ENCODE peak calls at places on chromosomes 5 and 9, in four cellular contexts. S is cardiac muscle cell, L is adrenal gland, N is kidney epithelial cell. E is an unnamed sample.

GRCh38 chr5:75681125-75681830 is 36.0 kb downstream of the POC5 start:
- DNase-seq in L (no peak), S (peak), N (no peak), E (no peak)

GRCh38 chr5:77620404-77620803 is 18.1 kb downstream of the OTP start:
- DNase-seq in L (no peak), N (no peak), S (no peak), E (no peak)

GRCh38 chr5:138469540-138470321 is 4.5 kb downstream of the EGR1 start:
- DNase-seq in N (no peak), L (peak), S (peak), E (no peak)

GRCh38 chr5:138573949-138574670 is 1.1 kb downstream of the HSPA9 start:
- DNase-seq in N (no peak), L (no peak), S (no peak), E (no peak)

GRCh38 chr5:53179681-53180080 is 70.1 kb upstream of the MOCS2 start:
- DNase-seq in L (no peak), N (no peak), S (no peak), E (no peak)

GRCh38 chr5:73215891-73216610 is 43.1 kb downstream of the TMEM174 start:
- DNase-seq in S (peak), N (no peak), L (peak), E (peak)

GRCh38 chr9:121822093-121823085 is 171.0 kb downstream of the DAB2IP start:
- DNase-seq in N (no peak), L (no peak), S (no peak), E (no peak)

GRCh38 chr5:77873239-77873638 is 97.1 kb upstream of the TBCA start:
- DNase-seq in N (no peak), L (no peak), S (no peak), E (no peak)

GRCh38 chr5:79200573-79201183 is 35.3 kb upstream of the JMY start:
- DNase-seq in S (peak), N (no peak), L (no peak), E (no peak)

GRCh38 chr5:111134080-111134479 is 41.9 kb downstream of the WDR36 start:
- DNase-seq in N (no peak), L (peak), S (peak), E (no peak)

GRCh38 chr9:123927625-123928308 is 2.2 kb downstream of the DENND1A start:
- DNase-seq in S (peak), L (no peak), N (no peak), E (no peak)

GRCh38 chr5:127353761-127354160 is 63.2 kb downstream of the MEGF10 start:
- DNase-seq in N (no peak), S (no peak), L (no peak), E (no peak)

GRCh38 chr5:92868442-92868841 is 712.6 kb downstream of the NR2F1-AS1 start:
- DNase-seq in L (no peak), N (no peak), S (no peak), E (no peak)

GRCh38 chr5:127976991-127977717 is 106.4 kb upstream of the SLC12A2 start:
- DNase-seq in N (no peak), L (no peak), S (no peak), E (no peak)

GRCh38 chr9:97847474-97848236 is 5.4 kb upstream of the FOXE1 start:
- DNase-seq in L (no peak), N (no peak), S (no peak), E (no peak)

GRCh38 chr9:86684148-86684547 is 263.2 kb downstream of the GAS1 start:
- DNase-seq in N (no peak), L (no peak), S (no peak), E (no peak)

DNA sequence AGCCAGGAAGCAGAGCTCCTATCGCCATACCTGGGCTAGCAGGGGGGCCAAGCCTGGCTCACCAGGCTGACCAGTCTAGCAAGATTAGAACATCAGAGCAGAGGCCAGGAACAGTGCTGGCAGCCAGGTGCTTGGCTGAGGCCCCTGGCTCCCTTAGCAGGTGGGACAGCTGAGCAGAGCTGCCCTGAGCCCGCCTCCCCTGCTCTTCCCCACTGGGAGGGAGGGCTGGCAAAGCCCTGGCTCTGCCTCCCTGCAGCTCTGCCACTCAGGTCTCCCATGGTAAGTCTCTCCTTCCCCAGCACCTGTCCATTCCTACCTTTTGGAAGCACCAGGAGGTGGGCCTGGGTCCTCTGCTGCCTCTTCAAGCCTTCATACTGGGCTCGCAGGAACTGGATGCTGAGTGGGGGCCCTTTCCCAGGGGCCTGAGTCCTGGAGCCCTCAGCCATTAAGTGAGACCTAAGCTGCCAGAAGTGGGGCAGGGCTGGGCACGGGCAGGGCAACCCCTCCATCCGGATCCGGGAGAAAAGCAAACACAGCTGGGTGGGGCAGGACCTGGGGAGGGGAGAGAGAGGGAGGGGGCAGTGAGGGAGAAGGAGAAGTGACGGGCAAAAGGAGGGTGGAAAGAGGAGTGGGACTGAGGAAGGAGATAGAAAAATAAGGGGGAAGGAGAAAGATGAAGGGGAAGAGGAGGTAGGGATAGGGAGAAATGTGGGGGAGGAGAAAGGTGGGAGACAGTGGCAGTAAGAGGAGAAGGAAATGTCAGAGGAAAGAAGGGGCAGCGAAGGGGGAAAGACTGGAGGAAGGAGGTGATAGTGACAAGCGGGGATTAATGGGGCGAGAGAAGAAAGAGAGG is 662 bp downstream of the C9orf152 start:
- DNase-seq in S (no peak), L (no peak), N (no peak), E (no peak)
- H3K4me3 ChIP-seq in S (no peak), L (no peak), N (no peak), E (no peak)

DNA sequence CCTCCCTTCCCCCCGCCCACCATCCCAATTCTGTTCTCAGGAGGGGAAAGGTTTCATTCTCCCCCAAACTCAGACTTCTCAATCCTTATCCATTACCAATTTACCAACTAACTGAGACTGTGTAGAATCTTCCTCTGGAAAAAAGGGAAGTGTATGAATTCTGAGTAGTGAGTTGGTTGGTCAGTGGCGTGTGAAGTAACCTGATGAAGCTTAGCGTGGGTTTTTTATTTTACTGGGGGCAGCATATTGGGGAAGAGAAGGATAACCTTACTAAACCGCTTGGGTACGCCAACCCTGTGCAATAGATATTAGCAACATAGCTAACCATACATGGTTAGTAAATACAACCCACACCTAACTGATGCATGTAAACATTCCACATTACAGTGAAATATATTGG is 1.1 kb upstream of the DNAJC21 start:
- DNase-seq in L (no peak), N (no peak), S (no peak), E (no peak)
- H3K4me3 ChIP-seq in L (no peak), N (no peak), S (no peak), E (no peak)

DNA sequence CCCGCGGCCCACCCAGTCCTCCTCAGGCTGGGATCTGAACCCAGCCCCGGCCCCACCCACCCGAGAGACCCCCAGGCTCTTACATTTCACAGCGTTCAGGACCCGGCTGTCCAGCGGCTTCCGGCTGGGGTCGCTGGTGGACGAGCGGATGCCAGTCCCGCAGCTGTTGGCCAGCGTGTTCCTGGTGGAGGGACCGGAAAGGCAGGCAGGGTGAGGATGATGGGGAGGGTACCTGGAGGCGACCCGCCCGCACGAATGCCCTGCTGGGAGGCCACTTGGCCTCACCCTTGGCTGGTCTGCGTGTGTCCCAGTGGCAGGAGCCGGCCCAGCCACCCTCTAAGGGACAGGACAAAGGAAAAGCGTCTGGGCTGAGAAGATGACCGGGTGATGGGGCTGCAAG is 51.9 kb upstream of the UBAC1 start:
- DNase-seq in N (no peak), S (no peak), L (peak), E (peak)
- H3K4me3 ChIP-seq in N (no peak), S (no peak), L (no peak), E (no peak)

GRCh38 chr5:168575391-168576372 is 3.5 kb downstream of the PANK3 start:
- DNase-seq in N (no peak), S (no peak), L (no peak), E (no peak)
- H3K4me3 ChIP-seq in N (no peak), S (no peak), L (no peak), E (no peak)

DNA sequence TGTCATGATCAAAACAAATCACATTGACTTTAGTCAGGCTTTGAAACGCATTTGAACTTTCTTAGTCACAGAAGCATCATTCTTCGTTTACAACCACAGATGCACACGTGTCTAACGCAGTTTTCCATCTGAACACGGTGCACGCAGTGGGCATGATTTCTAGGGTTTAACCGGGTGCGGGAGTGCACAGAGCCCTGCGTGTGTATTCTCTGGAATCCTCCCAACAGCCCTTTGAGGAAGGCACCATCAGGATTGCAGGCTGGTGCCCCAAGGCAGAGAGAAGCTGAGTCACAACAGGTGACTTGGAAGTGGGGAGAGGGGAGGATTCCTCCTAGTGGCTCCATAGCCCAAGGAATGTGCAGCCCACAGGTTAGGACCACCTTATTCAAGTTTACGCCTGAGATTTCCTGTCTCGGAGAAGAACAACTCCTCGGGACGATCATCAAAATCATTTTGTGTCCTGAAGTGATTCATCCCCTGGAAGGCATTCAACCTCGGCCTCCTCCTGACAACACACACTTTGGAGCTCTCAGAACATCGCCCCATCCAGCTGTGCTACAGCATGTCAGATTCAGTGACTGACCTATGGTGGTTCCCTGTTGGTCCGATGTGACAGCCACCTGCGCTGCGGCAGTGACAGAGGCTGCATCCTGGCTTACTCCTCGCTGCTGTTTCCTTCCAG is 13.1 kb downstream of the ROPN1L start:
- DNase-seq in S (peak), L (no peak), N (no peak), E (no peak)
- H3K4me3 ChIP-seq in S (no peak), L (no peak), N (no peak), E (no peak)

GRCh38 chr9:125749287-125749935 is 2.2 kb downstream of the PBX3 start:
- DNase-seq in L (no peak), S (no peak), N (no peak), E (no peak)

GRCh38 chr9:125747053-125747764 is at the start of gene PBX3:
- DNase-seq in L (peak), N (no peak), S (peak), E (peak)

GRCh38 chr9:125749951-125750655 is 2.9 kb downstream of the PBX3 start:
- DNase-seq in L (no peak), S (peak), N (no peak), E (no peak)

GRCh38 chr9:125747765-125748510 is 765 bp downstream of the PBX3 start:
- DNase-seq in N (no peak), L (peak), S (peak), E (peak)

DNA sequence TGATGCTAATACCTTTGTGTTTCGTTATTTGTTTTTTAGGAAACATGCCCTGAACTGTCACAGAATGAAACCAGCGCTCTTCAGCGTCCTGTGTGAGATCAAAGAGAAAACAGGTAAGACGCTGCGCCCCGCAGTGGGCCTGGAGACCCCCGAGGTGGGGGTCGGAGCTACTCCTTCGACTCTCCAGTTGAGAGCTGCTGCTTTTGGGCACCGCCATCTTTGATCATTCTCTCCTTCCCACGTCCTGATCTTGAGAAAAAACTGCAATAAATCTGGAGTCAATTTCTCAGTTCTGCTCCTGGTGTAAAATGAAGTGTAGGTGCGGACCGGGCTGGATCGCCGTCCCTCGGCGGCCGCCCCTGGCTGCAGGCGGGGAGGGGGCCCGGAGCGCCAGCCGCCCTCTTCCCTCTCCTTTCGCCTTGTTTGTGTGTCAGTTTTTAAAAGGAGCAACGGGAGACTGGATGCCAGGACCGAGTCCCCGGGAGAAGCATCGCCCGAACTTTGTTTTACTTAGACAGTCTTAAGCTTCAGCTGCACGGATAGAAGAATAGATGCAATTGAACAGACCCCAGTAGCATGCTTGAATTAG is 1.4 kb downstream of the PBX3 start:
- DNase-seq in N (no peak), S (no peak), L (peak), E (no peak)
- H3K4me3 ChIP-seq in N (peak), S (peak), L (peak), E (peak)